ENCODE peak calls at places on chromosomes 2 and 18, in five cellular contexts. J is activated T-helper 2 cell treated with anti-CD3 and anti-CD28 coated beads, Interferon-gamma antibody, Interleukin-2, Interleukin-4, amounts not matched to agents 10 μg/mL and 5 μg/mL and 100 μg/mL, durations not matched to agents 14 hours and 24 hours and 36 hours; B is NCI-H510A; T is GM04504; X is AG09309. Q is an unnamed sample.

GRCh38 chr2:163859951-163860350 is 124.1 kb upstream of the FIGN start:
- DNase-seq in J (no peak), T (no peak), X (no peak), B (no peak), Q (no peak)

GRCh38 chr2:46145840-46146239 is 151.4 kb upstream of the EPAS1 start:
- DNase-seq in B (no peak), X (no peak), T (no peak), J (no peak), Q (no peak)

GRCh38 chr2:75042823-75043222 is 84.4 kb downstream of the POLE4 start:
- DNase-seq in J (no peak), T (no peak), X (no peak), B (no peak), Q (no peak)

GRCh38 chr18:74499633-74500032 is 3.5 kb downstream of the CNDP2 start:
- DNase-seq in J (peak; percentile 54), X (no peak), T (no peak), B (no peak), Q (peak; percentile 67)

GRCh38 chr2:37664190-37664751 is 7.2 kb downstream of the CDC42EP3 start:
- DNase-seq in T (no peak), B (no peak), J (no peak), X (no peak), Q (no peak)

GRCh38 chr2:148006249-148007007 is 14.1 kb downstream of the ORC4 start:
- DNase-seq in B (no peak), T (no peak), X (no peak), J (no peak), Q (no peak)

GRCh38 chr2:111042261-111042660 is 78.5 kb upstream of the BCL2L11 start:
- DNase-seq in T (no peak), B (no peak), X (no peak), J (no peak), Q (no peak)

GRCh38 chr2:38572167-38572566 is 30.6 kb downstream of the HNRNPLL start:
- DNase-seq in B (no peak), J (no peak), T (peak; percentile 9), X (peak; percentile 69), Q (no peak)

GRCh38 chr2:10688921-10689807 is 611 bp downstream of the NOL10 start:
- DNase-seq in B (no peak), J (no peak), X (no peak), T (no peak), Q (no peak)

GRCh38 chr2:224876522-224876921 is 160.4 kb upstream of the CCDC195 start:
- DNase-seq in T (no peak), X (no peak), J (no peak), B (no peak), Q (no peak)

GRCh38 chr2:23658466-23658942 is 268.4 kb downstream of the ATAD2B start:
- DNase-seq in X (no peak), T (no peak), B (no peak), J (peak; percentile 17), Q (no peak)

Q was measured in SW 1271.